ENCODE peak calls at places on chromosomes 3 and 15, in ten cellular contexts. One of them, this sample, is unnamed.

GRCh38 chr15:66588537-66588936 is 22.7 kb upstream of the LCTL start:
- DNase-seq in GM12878: no peak
- DNase-seq in OCI-LY7: peak
- DNase-seq in neuronal stem cell: no peak
- DNase-seq in HepG2: no peak
- DNase-seq in IMR-90: no peak
- DNase-seq in PC-9: no peak
- DNase-seq in HCT116: no peak
- DNase-seq in mammary epithelial cell: no peak
- DNase-seq in neural progenitor cell: peak
- DNase-seq in this sample: peak

GRCh38 chr3:128537091-128537703 is 44.2 kb upstream of the GATA2 start:
- DNase-seq in GM12878: no peak
- DNase-seq in OCI-LY7: no peak
- DNase-seq in neuronal stem cell: no peak
- DNase-seq in HepG2: no peak
- DNase-seq in IMR-90: no peak
- DNase-seq in PC-9: peak
- DNase-seq in HCT116: no peak
- DNase-seq in mammary epithelial cell: no peak
- DNase-seq in neural progenitor cell: no peak
- DNase-seq in this sample: no peak

GRCh38 chr3:30648670-30649357 is 42.4 kb downstream of the TGFBR2 start:
- DNase-seq in GM12878: no peak
- DNase-seq in OCI-LY7: peak
- DNase-seq in neuronal stem cell: no peak
- DNase-seq in HepG2: peak
- DNase-seq in IMR-90: no peak
- DNase-seq in PC-9: no peak
- DNase-seq in HCT116: no peak
- DNase-seq in mammary epithelial cell: no peak
- DNase-seq in neural progenitor cell: no peak
- DNase-seq in this sample: no peak

GRCh38 chr3:136942796-136943195 is 15.0 kb upstream of the IL20RB start:
- DNase-seq in GM12878: no peak
- DNase-seq in OCI-LY7: no peak
- DNase-seq in neuronal stem cell: no peak
- DNase-seq in HepG2: no peak
- DNase-seq in IMR-90: no peak
- DNase-seq in PC-9: no peak
- DNase-seq in HCT116: no peak
- DNase-seq in mammary epithelial cell: no peak
- DNase-seq in neural progenitor cell: no peak
- DNase-seq in this sample: no peak

GRCh38 chr3:143084856-143085731 is 34.5 kb upstream of the CHST2 start:
- DNase-seq in GM12878: peak
- DNase-seq in OCI-LY7: no peak
- DNase-seq in neuronal stem cell: no peak
- DNase-seq in HepG2: no peak
- DNase-seq in IMR-90: peak
- DNase-seq in PC-9: no peak
- DNase-seq in HCT116: no peak
- DNase-seq in mammary epithelial cell: peak
- DNase-seq in neural progenitor cell: no peak
- DNase-seq in this sample: peak

GRCh38 chr15:82919231-82919886 is 33.2 kb downstream of the HOMER2 start:
- DNase-seq in GM12878: no peak
- DNase-seq in OCI-LY7: no peak
- DNase-seq in neuronal stem cell: no peak
- DNase-seq in HepG2: peak
- DNase-seq in IMR-90: no peak
- DNase-seq in PC-9: peak
- DNase-seq in HCT116: no peak
- DNase-seq in mammary epithelial cell: peak
- DNase-seq in neural progenitor cell: no peak
- DNase-seq in this sample: no peak

GRCh38 chr3:42495393-42495792 is 7.0 kb upstream of the VIPR1 start:
- DNase-seq in GM12878: no peak
- DNase-seq in OCI-LY7: no peak
- DNase-seq in neuronal stem cell: no peak
- DNase-seq in HepG2: no peak
- DNase-seq in IMR-90: no peak
- DNase-seq in PC-9: no peak
- DNase-seq in HCT116: no peak
- DNase-seq in mammary epithelial cell: no peak
- DNase-seq in neural progenitor cell: no peak
- DNase-seq in this sample: no peak

GRCh38 chr3:194034556-194035336 is 101.2 kb upstream of the HES1 start:
- DNase-seq in GM12878: no peak
- DNase-seq in OCI-LY7: peak
- DNase-seq in neuronal stem cell: no peak
- DNase-seq in HepG2: no peak
- DNase-seq in IMR-90: no peak
- DNase-seq in PC-9: no peak
- DNase-seq in HCT116: no peak
- DNase-seq in mammary epithelial cell: no peak
- DNase-seq in neural progenitor cell: no peak
- DNase-seq in this sample: no peak

GRCh38 chr3:74075213-74075612 is 450.5 kb upstream of the PDZRN3 start:
- DNase-seq in GM12878: no peak
- DNase-seq in OCI-LY7: no peak
- DNase-seq in neuronal stem cell: no peak
- DNase-seq in HepG2: no peak
- DNase-seq in IMR-90: no peak
- DNase-seq in PC-9: no peak
- DNase-seq in HCT116: no peak
- DNase-seq in mammary epithelial cell: no peak
- DNase-seq in neural progenitor cell: no peak
- DNase-seq in this sample: no peak

GRCh38 chr3:127853681-127854080 is 31.4 kb upstream of the MGLL start:
- DNase-seq in GM12878: no peak
- DNase-seq in OCI-LY7: peak
- DNase-seq in neuronal stem cell: no peak
- DNase-seq in HepG2: peak
- DNase-seq in IMR-90: no peak
- DNase-seq in PC-9: no peak
- DNase-seq in HCT116: no peak
- DNase-seq in mammary epithelial cell: no peak
- DNase-seq in neural progenitor cell: peak
- DNase-seq in this sample: peak

GRCh38 chr3:155064920-155065319 is 15.2 kb upstream of the MME start:
- DNase-seq in GM12878: no peak
- DNase-seq in OCI-LY7: no peak
- DNase-seq in neuronal stem cell: no peak
- DNase-seq in HepG2: no peak
- DNase-seq in IMR-90: no peak
- DNase-seq in PC-9: no peak
- DNase-seq in HCT116: no peak
- DNase-seq in mammary epithelial cell: no peak
- DNase-seq in neural progenitor cell: no peak
- DNase-seq in this sample: no peak

GRCh38 chr3:172133830-172134229 is 94.5 kb downstream of the FNDC3B start:
- DNase-seq in GM12878: no peak
- DNase-seq in OCI-LY7: no peak
- DNase-seq in neuronal stem cell: no peak
- DNase-seq in HepG2: no peak
- DNase-seq in IMR-90: no peak
- DNase-seq in PC-9: no peak
- DNase-seq in HCT116: no peak
- DNase-seq in mammary epithelial cell: no peak
- DNase-seq in neural progenitor cell: no peak
- DNase-seq in this sample: no peak

GRCh38 chr3:12545473-12545791 is at the start of gene MKRN2OS:
- DNase-seq in GM12878: no peak
- DNase-seq in OCI-LY7: no peak
- DNase-seq in neuronal stem cell: no peak
- DNase-seq in HepG2: no peak
- DNase-seq in IMR-90: peak
- DNase-seq in PC-9: peak
- DNase-seq in HCT116: peak
- DNase-seq in mammary epithelial cell: peak
- DNase-seq in neural progenitor cell: peak
- DNase-seq in this sample: no peak

GRCh38 chr3:172987268-172987667 is 153.8 kb downstream of the SPATA16 start:
- DNase-seq in GM12878: no peak
- DNase-seq in OCI-LY7: no peak
- DNase-seq in neuronal stem cell: no peak
- DNase-seq in HepG2: peak
- DNase-seq in IMR-90: no peak
- DNase-seq in PC-9: no peak
- DNase-seq in HCT116: peak
- DNase-seq in mammary epithelial cell: no peak
- DNase-seq in neural progenitor cell: peak
- DNase-seq in this sample: peak

GRCh38 chr3:31297899-31298298 is 234.8 kb upstream of the STT3B start:
- DNase-seq in GM12878: no peak
- DNase-seq in OCI-LY7: no peak
- DNase-seq in neuronal stem cell: no peak
- DNase-seq in HepG2: no peak
- DNase-seq in IMR-90: no peak
- DNase-seq in PC-9: no peak
- DNase-seq in HCT116: no peak
- DNase-seq in mammary epithelial cell: no peak
- DNase-seq in neural progenitor cell: no peak
- DNase-seq in this sample: no peak

GRCh38 chr3:185215873-185216586 is 37.8 kb downstream of the EHHADH start:
- DNase-seq in GM12878: no peak
- DNase-seq in OCI-LY7: peak
- DNase-seq in neuronal stem cell: no peak
- DNase-seq in HepG2: peak
- DNase-seq in IMR-90: peak
- DNase-seq in PC-9: no peak
- DNase-seq in HCT116: no peak
- DNase-seq in mammary epithelial cell: peak
- DNase-seq in neural progenitor cell: no peak
- DNase-seq in this sample: peak

GRCh38 chr15:45121706-45122417 is 7.7 kb downstream of the DUOXA2 start:
- DNase-seq in GM12878: no peak
- DNase-seq in OCI-LY7: no peak
- DNase-seq in neuronal stem cell: no peak
- DNase-seq in HepG2: peak
- DNase-seq in IMR-90: peak
- DNase-seq in PC-9: peak
- DNase-seq in HCT116: peak
- DNase-seq in mammary epithelial cell: peak
- DNase-seq in neural progenitor cell: no peak
- DNase-seq in this sample: no peak

GRCh38 chr3:106032479-106032878 is 163.7 kb upstream of the CBLB start:
- DNase-seq in GM12878: no peak
- DNase-seq in OCI-LY7: no peak
- DNase-seq in neuronal stem cell: no peak
- DNase-seq in HepG2: no peak
- DNase-seq in IMR-90: no peak
- DNase-seq in PC-9: no peak
- DNase-seq in HCT116: no peak
- DNase-seq in mammary epithelial cell: no peak
- DNase-seq in neural progenitor cell: no peak
- DNase-seq in this sample: no peak

GRCh38 chr15:54083501-54083900 is 105.3 kb downstream of the UNC13C start:
- DNase-seq in GM12878: no peak
- DNase-seq in OCI-LY7: no peak
- DNase-seq in neuronal stem cell: no peak
- DNase-seq in HepG2: no peak
- DNase-seq in IMR-90: no peak
- DNase-seq in PC-9: no peak
- DNase-seq in HCT116: no peak
- DNase-seq in mammary epithelial cell: no peak
- DNase-seq in neural progenitor cell: no peak
- DNase-seq in this sample: no peak
- H2AFZ ChIP-seq in GM12878: no peak
- H2AFZ ChIP-seq in OCI-LY7: no peak
- H2AFZ ChIP-seq in neuronal stem cell: no peak
- H2AFZ ChIP-seq in HepG2: no peak
- H2AFZ ChIP-seq in IMR-90: no peak
- H2AFZ ChIP-seq in PC-9: no peak
- H2AFZ ChIP-seq in HCT116: no peak
- H2AFZ ChIP-seq in mammary epithelial cell: no peak
- H2AFZ ChIP-seq in neural progenitor cell: no peak
- H2AFZ ChIP-seq in this sample: no peak

DNA sequence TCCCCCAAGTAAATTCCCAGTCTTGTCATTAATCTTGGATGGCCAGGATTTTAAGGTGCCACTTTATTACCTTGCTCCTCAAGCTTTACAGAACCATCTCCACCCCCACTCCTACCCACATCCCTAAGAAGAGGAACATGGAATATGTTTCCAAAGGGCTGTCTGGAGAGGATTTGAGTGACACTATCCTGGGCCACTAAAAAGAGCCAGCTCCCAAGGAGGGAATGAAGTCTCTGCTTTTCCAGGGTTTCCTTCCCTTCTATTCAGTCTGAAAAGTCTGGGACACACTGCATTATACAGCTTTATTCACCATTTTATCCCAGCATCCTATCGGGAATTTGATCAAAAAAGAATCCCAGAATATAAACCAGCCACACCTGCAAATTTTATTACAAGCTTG is 35.6 kb upstream of the MECOM start:
- DNase-seq in GM12878: no peak
- DNase-seq in OCI-LY7: no peak
- DNase-seq in neuronal stem cell: no peak
- DNase-seq in HepG2: no peak
- DNase-seq in IMR-90: peak
- DNase-seq in PC-9: peak
- DNase-seq in HCT116: no peak
- DNase-seq in mammary epithelial cell: no peak
- DNase-seq in neural progenitor cell: no peak
- DNase-seq in this sample: no peak
- H2AFZ ChIP-seq in GM12878: no peak
- H2AFZ ChIP-seq in OCI-LY7: no peak
- H2AFZ ChIP-seq in neuronal stem cell: peak
- H2AFZ ChIP-seq in HepG2: no peak
- H2AFZ ChIP-seq in IMR-90: no peak
- H2AFZ ChIP-seq in PC-9: no peak
- H2AFZ ChIP-seq in HCT116: no peak
- H2AFZ ChIP-seq in mammary epithelial cell: no peak
- H2AFZ ChIP-seq in neural progenitor cell: peak
- H2AFZ ChIP-seq in this sample: no peak

GRCh38 chr3:141825216-141826011 is 51.0 kb upstream of the ATP1B3 start:
- DNase-seq in GM12878: no peak
- DNase-seq in OCI-LY7: no peak
- DNase-seq in neuronal stem cell: no peak
- DNase-seq in HepG2: no peak
- DNase-seq in IMR-90: no peak
- DNase-seq in PC-9: no peak
- DNase-seq in HCT116: no peak
- DNase-seq in mammary epithelial cell: no peak
- DNase-seq in neural progenitor cell: no peak
- DNase-seq in this sample: no peak
- H2AFZ ChIP-seq in GM12878: no peak
- H2AFZ ChIP-seq in OCI-LY7: no peak
- H2AFZ ChIP-seq in neuronal stem cell: no peak
- H2AFZ ChIP-seq in HepG2: no peak
- H2AFZ ChIP-seq in IMR-90: no peak
- H2AFZ ChIP-seq in PC-9: no peak
- H2AFZ ChIP-seq in HCT116: no peak
- H2AFZ ChIP-seq in mammary epithelial cell: peak
- H2AFZ ChIP-seq in neural progenitor cell: no peak
- H2AFZ ChIP-seq in this sample: peak

DNA sequence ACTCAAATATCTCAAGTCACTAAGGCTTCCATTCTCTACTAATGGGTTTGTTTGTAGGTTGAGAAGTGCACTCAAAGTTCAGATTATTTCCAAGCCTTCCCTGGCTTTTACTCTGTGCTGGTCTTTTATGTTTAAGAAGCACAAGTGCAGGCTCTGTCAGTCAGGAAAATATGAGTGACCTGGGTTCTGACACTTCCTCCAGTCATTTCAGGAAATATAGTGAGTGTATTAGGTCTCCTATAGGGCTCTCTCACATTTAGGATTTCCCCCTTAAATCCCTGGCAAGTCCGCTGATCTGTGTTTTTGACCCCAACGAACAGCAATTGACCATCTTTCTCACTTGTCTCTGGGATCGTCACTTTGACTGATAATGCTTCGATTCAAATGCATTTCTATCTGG is 210.2 kb downstream of the ARPP21 start:
- DNase-seq in GM12878: no peak
- DNase-seq in OCI-LY7: no peak
- DNase-seq in neuronal stem cell: no peak
- DNase-seq in HepG2: no peak
- DNase-seq in IMR-90: no peak
- DNase-seq in PC-9: no peak
- DNase-seq in HCT116: no peak
- DNase-seq in mammary epithelial cell: no peak
- DNase-seq in neural progenitor cell: no peak
- DNase-seq in this sample: no peak
- H2AFZ ChIP-seq in GM12878: no peak
- H2AFZ ChIP-seq in OCI-LY7: peak
- H2AFZ ChIP-seq in neuronal stem cell: no peak
- H2AFZ ChIP-seq in HepG2: no peak
- H2AFZ ChIP-seq in IMR-90: no peak
- H2AFZ ChIP-seq in PC-9: no peak
- H2AFZ ChIP-seq in HCT116: no peak
- H2AFZ ChIP-seq in mammary epithelial cell: no peak
- H2AFZ ChIP-seq in neural progenitor cell: no peak
- H2AFZ ChIP-seq in this sample: no peak

This sample was measured in K562.